ENCODE peak calls at places on chromosomes 7 and 10, in four cellular contexts. E is K562, G is SK-N-SH, J is GM12878. A is an unnamed sample.

GRCh38 chr10:22623624-22624263 is 90.6 kb downstream of the PIP4K2A start:
- DNase-seq in E (peak), J (no peak), G (no peak), A (no peak)

GRCh38 chr7:69839782-69840181 is 241.5 kb downstream of the AUTS2 start:
- DNase-seq in J (no peak), G (no peak), E (no peak), A (no peak)

GRCh38 chr7:131619336-131620305 is 63.2 kb upstream of the PODXL start:
- DNase-seq in E (peak), J (no peak), G (no peak), A (no peak)

GRCh38 chr10:44593952-44594351 is 209.1 kb upstream of the CXCL12 start:
- DNase-seq in E (no peak), G (no peak), J (no peak), A (no peak)

GRCh38 chr10:12050528-12050927 is 7.9 kb upstream of the UPF2 start:
- DNase-seq in J (no peak), G (no peak), E (no peak), A (no peak)

GRCh38 chr10:49611166-49611814 is 1.2 kb downstream of the SLC18A3 start:
- DNase-seq in G (no peak), E (no peak), J (no peak), A (no peak)

GRCh38 chr10:86868353-86868752 is 89.1 kb downstream of the MMRN2 start:
- DNase-seq in E (no peak), J (no peak), G (no peak), A (no peak)

GRCh38 chr10:96511044-96511945 is 2.4 kb downstream of the TLL2 start:
- DNase-seq in G (peak), J (no peak), E (peak), A (no peak)

GRCh38 chr10:7421519-7421918 is 10.7 kb upstream of the SFMBT2 start:
- DNase-seq in G (no peak), E (no peak), J (no peak), A (no peak)

GRCh38 chr10:100999742-101000601 is at the start of gene LZTS2:
- DNase-seq in E (peak), J (no peak), G (peak), A (no peak)

GRCh38 chr7:44277391-44277790 is 48.0 kb downstream of the CAMK2B start:
- DNase-seq in J (no peak), G (peak), E (no peak), A (no peak)

GRCh38 chr10:122163182-122164027 is 107.7 kb upstream of the BTBD16 start:
- DNase-seq in G (peak), E (no peak), J (no peak), A (no peak)

GRCh38 chr10:125014984-125015944 is 73.3 kb downstream of the ZRANB1 start:
- DNase-seq in G (peak), E (no peak), J (no peak), A (no peak)

GRCh38 chr7:66865290-66865864 is 55.6 kb upstream of the TMEM248 start:
- DNase-seq in E (no peak), J (no peak), G (no peak), A (no peak)

DNA sequence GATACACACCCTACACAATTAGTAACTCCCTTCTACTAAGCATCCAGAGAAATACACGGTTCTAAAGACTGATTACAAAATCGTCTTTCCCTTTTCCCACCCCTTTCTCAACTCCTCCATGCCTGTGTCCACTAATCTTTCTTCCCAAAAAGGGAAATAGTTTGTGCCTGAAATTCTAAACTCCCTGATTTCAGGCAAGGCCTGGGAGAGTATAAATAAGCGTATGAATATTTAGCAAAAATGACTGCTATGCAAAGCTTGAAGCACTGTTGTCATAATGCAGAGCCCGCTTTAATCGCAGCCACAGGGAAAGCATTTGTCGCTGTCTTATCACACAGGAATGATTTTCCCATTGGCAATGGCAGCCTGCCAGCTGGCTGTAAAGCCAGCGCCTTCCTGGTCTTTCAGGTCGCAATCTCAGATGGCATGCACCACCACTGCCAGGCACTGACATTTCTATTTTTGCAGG is 142.9 kb upstream of the PCGF5 start:
- DNase-seq in G (peak), E (no peak), J (no peak), A (no peak)
- TF ChIP-seq GABPA in G (no peak), E (no peak), J (no peak), A (no peak)

DNA sequence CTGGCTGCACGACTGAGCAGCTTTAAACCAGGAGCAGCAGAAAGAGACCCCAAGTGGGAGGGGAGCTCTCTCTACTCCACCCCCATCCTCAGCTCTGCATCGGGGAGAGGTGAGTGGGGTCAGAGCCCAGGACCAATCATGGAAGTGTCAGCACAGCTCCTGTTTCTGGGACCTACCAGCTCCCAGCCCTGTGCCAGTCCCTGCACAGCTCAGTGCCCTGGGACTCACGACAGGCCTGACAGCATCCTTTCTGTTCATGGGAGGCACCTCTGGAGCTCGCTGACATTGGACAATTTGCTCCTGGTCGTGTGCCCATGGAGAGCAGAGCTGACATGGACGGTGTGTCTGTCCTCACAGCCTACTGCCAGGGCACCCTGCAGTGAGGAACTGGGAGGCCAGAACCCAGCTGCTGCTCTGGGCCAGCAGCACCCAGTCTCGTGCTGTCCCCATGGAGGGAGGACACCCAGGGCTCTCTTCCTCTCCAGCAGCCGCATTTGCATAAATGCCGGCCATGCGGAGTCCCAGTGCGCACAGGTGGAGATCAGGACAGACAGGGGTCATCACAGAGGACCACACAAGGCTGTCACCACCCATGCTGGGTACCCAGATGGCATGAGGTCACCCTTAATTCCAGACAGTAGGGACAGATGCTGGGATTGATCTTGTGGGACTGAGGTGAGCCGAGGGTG is 45.9 kb upstream of the MSMB start:
- DNase-seq in G (no peak), E (no peak), J (no peak), A (peak)
- TF ChIP-seq GABPA in G (no peak), E (no peak), J (no peak), A (no peak)

GRCh38 chr10:4195214-4195613 is 410.2 kb upstream of the KLF6 start:
- DNase-seq in E (peak), G (no peak), J (no peak), A (no peak)

GRCh38 chr10:4196948-4197390 is 412.0 kb upstream of the KLF6 start:
- DNase-seq in G (no peak), E (no peak), J (no peak), A (no peak)

GRCh38 chr10:4191894-4192293 is 406.9 kb upstream of the KLF6 start:
- DNase-seq in J (no peak), G (no peak), E (no peak), A (no peak)

GRCh38 chr10:4191354-4191753 is 406.3 kb upstream of the KLF6 start:
- DNase-seq in G (no peak), J (no peak), E (no peak), A (no peak)

DNA sequence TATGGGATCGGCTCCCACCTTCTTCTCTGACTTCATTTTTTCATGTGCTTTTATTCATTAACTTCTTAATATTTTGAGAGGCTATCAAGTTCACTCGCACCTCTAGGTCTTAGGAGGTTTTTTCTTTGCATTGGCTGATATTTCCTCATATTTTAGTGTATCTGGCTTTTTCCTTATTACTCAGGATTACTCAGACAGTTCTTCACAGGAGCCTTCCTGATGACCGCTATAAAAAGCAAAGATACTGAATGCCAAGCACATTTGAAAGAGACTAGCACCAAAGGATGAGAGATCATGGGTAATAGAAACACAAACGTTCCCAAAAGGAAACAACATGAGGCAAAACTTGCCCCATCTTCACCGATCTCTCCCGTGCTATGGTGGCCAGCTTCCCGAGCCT is 409.2 kb upstream of the KLF6 start:
- DNase-seq in G (no peak), J (no peak), E (no peak), A (no peak)
- TF ChIP-seq GABPA in G (no peak), J (no peak), E (no peak), A (no peak)

GRCh38 chr7:123916240-123916724 is 8.8 kb upstream of the SPAM1 start:
- DNase-seq in E (peak), J (no peak), G (peak), A (no peak)
- TF ChIP-seq GABPA in E (no peak), J (no peak), G (no peak), A (no peak)

GRCh38 chr7:47293884-47294568 is 287.9 kb downstream of the TNS3 start:
- DNase-seq in E (no peak), J (no peak), G (no peak), A (peak)

GRCh38 chr7:47290867-47291266 is 291.0 kb downstream of the TNS3 start:
- DNase-seq in E (no peak), G (no peak), J (no peak), A (no peak)

GRCh38 chr7:47291461-47292051 is 290.4 kb downstream of the TNS3 start:
- DNase-seq in J (peak), E (no peak), G (no peak), A (no peak)

GRCh38 chr7:47294569-47295222 is 287.2 kb downstream of the TNS3 start:
- DNase-seq in J (no peak), E (no peak), G (no peak), A (no peak)

DNA sequence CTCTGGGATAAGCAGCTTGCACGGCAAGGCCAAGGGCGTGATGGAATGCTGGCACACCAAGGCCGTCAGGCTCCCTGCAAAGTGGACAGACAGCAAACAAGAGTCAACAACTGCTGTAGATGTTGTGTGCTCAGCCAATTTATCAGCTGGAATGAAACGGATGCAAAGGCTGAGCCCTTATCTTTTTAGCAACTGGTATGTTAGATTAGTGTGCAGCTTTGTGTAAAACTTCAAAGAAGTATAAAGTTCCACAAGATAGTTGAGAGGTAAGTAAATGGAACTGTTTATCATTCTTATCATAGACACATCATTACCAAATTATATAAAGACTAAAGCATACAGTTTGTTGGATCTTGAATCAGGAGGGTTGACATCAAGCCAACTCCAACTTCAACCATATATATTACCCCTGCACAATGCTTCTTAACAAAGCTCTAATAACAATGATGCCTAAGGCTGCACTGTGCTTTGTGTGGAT is 289.0 kb downstream of the TNS3 start:
- DNase-seq in J (no peak), E (no peak), G (no peak), A (no peak)
- TF ChIP-seq GABPA in J (no peak), E (no peak), G (no peak), A (no peak)

DNA sequence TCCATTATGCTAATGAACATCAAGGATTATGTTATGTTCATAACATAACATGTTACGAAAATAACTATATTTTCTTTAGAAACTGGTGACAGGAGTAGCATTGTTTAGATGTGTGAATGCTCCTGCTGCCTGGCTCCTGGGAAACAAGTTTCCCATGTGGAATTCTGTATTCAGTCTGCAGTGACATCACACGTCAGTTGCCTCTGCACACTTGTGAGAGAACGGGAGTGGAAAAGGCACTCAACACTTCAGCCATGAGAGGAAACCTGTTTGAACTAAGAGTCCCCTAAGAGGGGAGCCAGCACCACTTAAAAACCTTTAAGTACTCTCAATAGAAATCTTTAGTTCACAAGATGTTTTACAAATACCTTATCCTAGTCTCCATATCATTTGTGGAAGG is 140.3 kb upstream of the FAM20C start:
- DNase-seq in J (no peak), E (no peak), G (no peak), A (no peak)
- TF ChIP-seq GABPA in J (no peak), E (no peak), G (no peak), A (no peak)

A was measured in HL-60.